ENCODE peak calls at places on chromosome 4, in five cellular contexts. H is iris pigment epithelial cell, D is NCI-H2081, T is dorsolateral prefrontal cortex, Y is cardiac septum. W is an unnamed sample.

GRCh38 chr4:8847764-8848163 is 23.9 kb downstream of the HMX1 start:
- DNase-seq in H (no peak), D (no peak), T (no peak), Y (peak; percentile 10), W (no peak)

GRCh38 chr4:95018845-95019244 is 261.1 kb downstream of the BMPR1B start:
- DNase-seq in H (no peak), D (no peak), T (no peak), Y (no peak), W (no peak)

GRCh38 chr4:142435599-142436235 is 410.4 kb downstream of the INPP4B start:
- DNase-seq in H (no peak), D (no peak), T (no peak), Y (no peak), W (no peak)

GRCh38 chr4:183499389-183499788 is 5.5 kb upstream of the ING2 start:
- DNase-seq in H (no peak), D (peak; percentile 50), T (no peak), Y (no peak), W (no peak)

GRCh38 chr4:121696641-121697461 is at the start of gene ANXA5:
- DNase-seq in H (peak; percentile 93), D (peak; percentile 79), T (peak; percentile 77), Y (peak; percentile 92), W (peak; percentile 91)

GRCh38 chr4:122086338-122086737 is 65.8 kb upstream of the BLTP1 start:
- DNase-seq in H (no peak), D (no peak), T (no peak), Y (no peak), W (no peak)

GRCh38 chr4:102504941-102505340 is 3.8 kb downstream of the NFKB1 start:
- DNase-seq in H (no peak), D (no peak), T (no peak), Y (no peak), W (no peak)

GRCh38 chr4:186770446-186771175 is 47.0 kb upstream of the FAT1 start:
- DNase-seq in H (peak; percentile 92), D (no peak), T (no peak), Y (no peak), W (no peak)

GRCh38 chr4:150782311-150782710 is 200.4 kb downstream of the MAB21L2 start:
- DNase-seq in H (peak; percentile 19), D (no peak), T (no peak), Y (no peak), W (peak; percentile 26)

GRCh38 chr4:924107-925096 is 7.7 kb downstream of the GAK start:
- DNase-seq in H (peak; percentile 57), D (no peak), T (no peak), Y (peak; percentile 35), W (no peak)

GRCh38 chr4:79551555-79551954 is 143.5 kb upstream of the GK2 start:
- DNase-seq in H (no peak), D (no peak), T (no peak), Y (no peak), W (no peak)

GRCh38 chr4:169791527-169792156 is 33.9 kb upstream of the HPF1 start:
- DNase-seq in H (peak; percentile 67), D (peak; percentile 18), T (peak; percentile 59), Y (no peak), W (peak; percentile 65)

GRCh38 chr4:10639100-10639499 is 45.5 kb downstream of the CLNK start:
- DNase-seq in H (no peak), D (no peak), T (no peak), Y (no peak), W (no peak)

GRCh38 chr4:55078987-55079386 is 46.4 kb downstream of the KDR start:
- DNase-seq in H (peak; percentile 85), D (no peak), T (no peak), Y (peak; percentile 82), W (no peak)

GRCh38 chr4:100497729-100498250 is 20.0 kb downstream of the EMCN start:
- DNase-seq in H (peak; percentile 26), D (no peak), T (no peak), Y (no peak), W (no peak)

GRCh38 chr4:4347585-4347984 is 39.3 kb upstream of the NSG1 start:
- DNase-seq in H (no peak), D (no peak), T (no peak), Y (no peak), W (no peak)

GRCh38 chr4:62126064-62126732 is 926.1 kb downstream of the ADGRL3 start:
- DNase-seq in H (no peak), D (no peak), T (no peak), Y (no peak), W (no peak)

GRCh38 chr4:10620935-10621488 is 63.6 kb downstream of the CLNK start:
- DNase-seq in H (no peak), D (no peak), T (no peak), Y (no peak), W (no peak)

W was measured in LoVo.